ENCODE peak calls at places on chromosomes 7 and 10, in eight cellular contexts. T is K562; G is activated CD4-positive, alpha-beta T cell treated with anti-CD3 and anti-CD28 coated beads, Interleukin-2, amount 50 U/mL, for 1 hour; W is AG08395; D is RCC 7860; Z is bronchial epithelial cell; Q is effector CD4-positive, alpha-beta T cell; K is GM10248. Y is an unnamed sample.

GRCh38 chr10:74177140-74177677 is 26.2 kb downstream of the ADK start:
- DNase-seq in T (peak), G (peak), W (peak), D (peak), Z (peak), Q (peak), K (peak), Y (peak)

GRCh38 chr10:72567421-72567820 is 58.5 kb downstream of the MICU1 start:
- DNase-seq in T (no peak), G (no peak), W (peak), D (peak), Z (peak), Q (no peak), K (no peak), Y (no peak)

GRCh38 chr7:77699056-77699455 is 2.8 kb downstream of the RSBN1L start:
- DNase-seq in T (no peak), G (no peak), W (no peak), D (no peak), Z (no peak), Q (no peak), K (peak), Y (no peak)

GRCh38 chr7:68857571-68857970 is 740.7 kb upstream of the AUTS2 start:
- DNase-seq in T (no peak), G (no peak), W (no peak), D (no peak), Z (no peak), Q (no peak), K (no peak), Y (no peak)

GRCh38 chr7:137772748-137773147 is 74.0 kb downstream of the DGKI start:
- DNase-seq in T (no peak), G (no peak), W (peak), D (peak), Z (peak), Q (no peak), K (no peak), Y (no peak)

GRCh38 chr10:6333973-6334372 is 131.2 kb downstream of the PFKFB3 start:
- DNase-seq in T (no peak), G (no peak), W (no peak), D (no peak), Z (no peak), Q (no peak), K (no peak), Y (no peak)

GRCh38 chr7:98165827-98166667 is 45.2 kb upstream of the BHLHA15 start:
- DNase-seq in T (no peak), G (peak), W (no peak), D (no peak), Z (peak), Q (peak), K (peak), Y (no peak)

GRCh38 chr7:18408461-18408860 is 87.1 kb upstream of the HDAC9 start:
- DNase-seq in T (no peak), G (no peak), W (peak), D (peak), Z (peak), Q (no peak), K (no peak), Y (no peak)

Y was measured in hypothalamus.